ENCODE peak calls at places on chromosomes 7 and 10, in four cellular contexts. H is tibial nerve, L is sigmoid colon, R is stomach. C is an unnamed sample.
A peak's percentile ranks its signal among the peaks of the same experiment; 100 is the strongest.

GRCh38 chr10:15725603-15726002 is 5.9 kb upstream of the ITGA8 start:
- DNase-seq in H (peak; percentile 43), L (no peak), R (no peak), C (no peak)

GRCh38 chr7:101173752-101174244 is 6.3 kb downstream of the NAT16 start:
- DNase-seq in H (no peak), L (no peak), R (peak; percentile 34), C (no peak)

GRCh38 chr7:31651800-31652326 is 35.2 kb upstream of the PPP1R17 start:
- DNase-seq in H (no peak), L (no peak), R (no peak), C (no peak)

GRCh38 chr7:83648464-83649241 is at the start of gene SEMA3E:
- DNase-seq in H (peak; percentile 10), L (peak; percentile 69), R (peak; percentile 32), C (no peak)

GRCh38 chr10:129950651-129951050 is 13.4 kb downstream of the EBF3 start:
- DNase-seq in H (no peak), L (no peak), R (no peak), C (no peak)

GRCh38 chr10:49610015-49610734 is at the start of gene SLC18A3:
- DNase-seq in H (no peak), L (peak; percentile 40), R (no peak), C (no peak)

GRCh38 chr10:70312972-70313371 is 29.2 kb upstream of the NPFFR1 start:
- DNase-seq in H (no peak), L (no peak), R (no peak), C (no peak)

GRCh38 chr10:132616995-132617780 is 79.6 kb downstream of the INPP5A start:
- DNase-seq in H (no peak), L (peak; percentile 62), R (no peak), C (no peak)

GRCh38 chr7:22230238-22230637 is 126.7 kb downstream of the RAPGEF5 start:
- DNase-seq in H (no peak), L (no peak), R (no peak), C (no peak)

GRCh38 chr7:87003872-87004798 is 55.3 kb downstream of the ELAPOR2 start:
- DNase-seq in H (no peak), L (no peak), R (no peak), C (no peak)

GRCh38 chr7:142807855-142808460 is 37.2 kb downstream of the PRSS2 start:
- DNase-seq in H (no peak), L (no peak), R (no peak), C (no peak)

GRCh38 chr7:16345979-16346958 is 75.1 kb downstream of the CRPPA start:
- DNase-seq in H (no peak), L (no peak), R (no peak), C (no peak)

GRCh38 chr10:9911488-9911887 is 1106.2 kb upstream of the CELF2 start:
- DNase-seq in H (no peak), L (no peak), R (no peak), C (no peak)

GRCh38 chr7:37514520-37514919 is 65.9 kb upstream of the ELMO1 start:
- DNase-seq in H (no peak), L (no peak), R (no peak), C (no peak)

GRCh38 chr10:3415038-3415736 is 242.6 kb upstream of the PITRM1 start:
- DNase-seq in H (no peak), L (no peak), R (no peak), C (no peak)

GRCh38 chr10:116690356-116691078 is 51.8 kb downstream of the HSPA12A start:
- DNase-seq in H (peak; percentile 56), L (peak; percentile 70), R (no peak), C (peak; percentile 76)

GRCh38 chr10:77806511-77807157 is 119.9 kb downstream of the DLG5 start:
- DNase-seq in H (no peak), L (no peak), R (no peak), C (no peak)

GRCh38 chr7:2037301-2037804 is 195.4 kb downstream of the MAD1L1 start:
- DNase-seq in H (no peak), L (peak; percentile 57), R (no peak), C (no peak)

GRCh38 chr7:150944066-150945042 is 33.8 kb downstream of the KCNH2 start:
- DNase-seq in H (no peak), L (peak; percentile 57), R (no peak), C (no peak)

GRCh38 chr10:125822878-125823662 is at the start of the genes BCCIP and UROS:
- DNase-seq in H (peak; percentile 84), L (peak; percentile 95), R (peak; percentile 93), C (peak; percentile 94)

GRCh38 chr10:125827133-125827532 is 3.8 kb downstream of the BCCIP start:
- DNase-seq in H (no peak), L (no peak), R (no peak), C (no peak)

GRCh38 chr10:125828311-125828710 is 5.0 kb downstream of the BCCIP start:
- DNase-seq in H (no peak), L (no peak), R (no peak), C (no peak)

GRCh38 chr10:125823663-125824251 is 411 bp downstream of the BCCIP start:
- DNase-seq in H (no peak), L (no peak), R (no peak), C (no peak)

DNA sequence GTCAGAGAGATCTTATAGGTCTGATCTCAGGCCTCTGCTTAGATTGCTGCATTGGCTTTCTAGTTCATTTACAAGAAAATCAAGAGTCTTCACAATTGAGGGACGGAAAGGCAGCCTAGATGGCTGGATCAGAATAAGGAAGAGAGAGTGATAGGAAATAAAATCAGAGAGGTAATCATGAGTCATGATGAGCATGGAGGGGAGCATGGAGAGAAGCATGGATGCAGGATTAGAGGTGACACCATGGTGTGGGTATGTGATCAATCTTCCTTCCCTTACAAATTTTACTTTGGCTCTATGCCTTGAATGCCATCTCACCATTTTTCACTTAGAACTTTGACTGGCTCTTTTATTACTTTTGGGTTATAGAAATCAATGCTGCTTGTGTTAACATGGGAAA is 1.4 kb downstream of the BCCIP start:
- DNase-seq in H (no peak), L (no peak), R (no peak), C (no peak)
- H3K36me3 ChIP-seq in H (peaks cover 11% of the 10 kb centered on the region), L (peaks cover 36% of the 10 kb centered on the region), R (peaks cover 33% of the 10 kb centered on the region), C (no peaks in the 10 kb centered on the region)

DNA sequence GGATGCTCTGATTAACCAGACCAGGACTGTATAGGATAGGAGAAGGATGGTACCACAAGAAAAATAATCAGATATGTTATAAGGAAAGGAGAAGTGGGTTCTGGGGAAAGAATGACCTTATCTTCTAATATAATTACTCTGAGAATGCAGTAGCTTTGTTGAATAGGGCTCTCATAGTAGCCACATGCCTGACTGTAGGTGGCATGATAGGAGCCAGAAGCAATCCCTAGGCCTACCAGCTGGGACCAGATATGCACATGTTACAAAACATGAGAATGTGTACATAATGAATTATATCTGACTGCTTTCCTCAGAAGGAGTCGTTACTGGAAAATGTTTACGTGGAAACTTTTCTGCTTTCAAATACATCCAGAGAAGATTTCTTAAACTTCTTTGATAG is 53.2 kb upstream of the FAM3C start:
- DNase-seq in H (no peak), L (no peak), R (no peak), C (no peak)
- TF ChIP-seq CTCF in H (no peak), L (no peak), R (no peak), C (no peak)

GRCh38 chr10:7701158-7701742 is 1.9 kb upstream of the ITIH2 start:
- DNase-seq in H (no peak), L (no peak), R (no peak), C (no peak)

GRCh38 chr10:7705341-7705740 is 2.2 kb downstream of the ITIH2 start:
- DNase-seq in H (no peak), L (no peak), R (no peak), C (no peak)

GRCh38 chr10:7702288-7702812 is 766 bp upstream of the ITIH2 start:
- DNase-seq in H (no peak), L (no peak), R (no peak), C (no peak)

GRCh38 chr10:7704360-7704759 is 1.2 kb downstream of the ITIH2 start:
- DNase-seq in H (no peak), L (no peak), R (no peak), C (no peak)

GRCh38 chr10:7703140-7703539 is at the start of gene ITIH2:
- DNase-seq in H (no peak), L (no peak), R (no peak), C (no peak)
- TF ChIP-seq EP300 in H (no peak), L (no peak), R (no peak), C (no peak)

GRCh38 chr7:92451645-92452044 is 4.4 kb downstream of the GATAD1 start:
- DNase-seq in H (no peak), L (no peak), R (no peak), C (no peak)

GRCh38 chr7:92460510-92460909 is 13.2 kb downstream of the GATAD1 start:
- DNase-seq in H (no peak), L (no peak), R (no peak), C (no peak)

GRCh38 chr7:92460109-92460508 is 12.8 kb downstream of the GATAD1 start:
- DNase-seq in H (no peak), L (no peak), R (no peak), C (no peak)

GRCh38 chr7:92461027-92462003 is 14.0 kb downstream of the GATAD1 start:
- DNase-seq in H (no peak), L (no peak), R (no peak), C (no peak)

GRCh38 chr7:92456241-92456640 is 9.0 kb downstream of the GATAD1 start:
- DNase-seq in H (no peak), L (no peak), R (no peak), C (no peak)
- H3K36me3 ChIP-seq in H (peaks cover 19% of the 10 kb centered on the region), L (peaks cover 78% of the 10 kb centered on the region), R (peaks cover 71% of the 10 kb centered on the region), C (no peaks in the 10 kb centered on the region)

GRCh38 chr7:12683678-12684077 is 3.8 kb upstream of the ARL4A start:
- DNase-seq in H (no peak), L (no peak), R (no peak), C (no peak)
- TF ChIP-seq CTCF in H (peak; percentile 17), L (no peak), R (peak; percentile 15), C (peak; percentile 15)